ENCODE peak calls at places on chromosomes 11 and 22, in seven cellular contexts. I, V, Q, G, X, Z and O are unnamed samples.

GRCh38 chr11:19199766-19200165 is 2.0 kb downstream of the CSRP3 start:
- DNase-seq in I (no peak), V (no peak), Q (no peak), G (no peak), X (no peak), Z (no peak), O (no peak)

GRCh38 chr22:24969588-24970301 is 17.2 kb downstream of the KIAA1671 start:
- DNase-seq in I (peak; percentile 69), V (no peak), Q (no peak), G (no peak), X (no peak), Z (peak; percentile 77), O (peak; percentile 50)

GRCh38 chr11:131661137-131661536 is 290.7 kb downstream of the NTM start:
- DNase-seq in I (no peak), V (no peak), Q (no peak), G (no peak), X (no peak), Z (no peak), O (no peak)

GRCh38 chr11:11780843-11781242 is 60.9 kb upstream of the USP47 start:
- DNase-seq in I (no peak), V (no peak), Q (no peak), G (no peak), X (no peak), Z (no peak), O (no peak)

GRCh38 chr11:75142714-75143419 is 8.0 kb upstream of the SLCO2B1 start:
- DNase-seq in I (peak; percentile 35), V (no peak), Q (peak; percentile 98), G (peak; percentile 43), X (peak; percentile 85), Z (peak; percentile 88), O (peak; percentile 62)

GRCh38 chr11:116696381-116696941 is 76.3 kb downstream of the BUD13 start:
- DNase-seq in I (no peak), V (peak; percentile 29), Q (no peak), G (no peak), X (no peak), Z (no peak), O (no peak)

GRCh38 chr11:22163394-22163797 is 29.5 kb upstream of the ANO5 start:
- DNase-seq in I (no peak), V (no peak), Q (no peak), G (no peak), X (no peak), Z (peak; percentile 53), O (no peak)

GRCh38 chr11:61919841-61920631 is 2.7 kb upstream of the RAB3IL1 start:
- DNase-seq in I (peak; percentile 14), V (no peak), Q (no peak), G (no peak), X (peak; percentile 61), Z (no peak), O (peak; percentile 22)

GRCh38 chr11:23973244-23973643 is 523.6 kb upstream of the LUZP2 start:
- DNase-seq in I (no peak), V (no peak), Q (no peak), G (no peak), X (no peak), Z (no peak), O (no peak)

GRCh38 chr11:66069715-66070603 is at the start of gene PACS1:
- DNase-seq in I (peak; percentile 52), V (peak; percentile 84), Q (peak; percentile 86), G (peak; percentile 76), X (no peak), Z (peak; percentile 92), O (peak; percentile 54)

GRCh38 chr22:29722151-29722550 is 2.3 kb downstream of the CABP7 start:
- DNase-seq in I (no peak), V (no peak), Q (no peak), G (no peak), X (no peak), Z (no peak), O (no peak)

GRCh38 chr22:33389927-33390326 is 331.7 kb upstream of the SYN3 start:
- DNase-seq in I (no peak), V (no peak), Q (no peak), G (no peak), X (no peak), Z (no peak), O (no peak)

GRCh38 chr11:86035164-86035563 is 33.7 kb downstream of the PICALM start:
- DNase-seq in I (no peak), V (no peak), Q (no peak), G (no peak), X (no peak), Z (no peak), O (no peak)

GRCh38 chr11:95242990-95243590 is 12.1 kb upstream of the SESN3 start:
- DNase-seq in I (no peak), V (no peak), Q (no peak), G (no peak), X (no peak), Z (no peak), O (no peak)

GRCh38 chr11:704799-705645 is 1.0 kb upstream of the EPS8L2 start:
- DNase-seq in I (peak; percentile 65), V (no peak), Q (no peak), G (no peak), X (peak; percentile 78), Z (no peak), O (peak; percentile 87)

GRCh38 chr22:30159561-30160353 is 79.5 kb downstream of the HORMAD2 start:
- DNase-seq in I (no peak), V (no peak), Q (peak; percentile 36), G (no peak), X (no peak), Z (no peak), O (peak; percentile 22)

GRCh38 chr11:3982431-3982830 is 112.2 kb upstream of the RRM1 start:
- DNase-seq in I (no peak), V (no peak), Q (no peak), G (no peak), X (no peak), Z (no peak), O (no peak)

DNA sequence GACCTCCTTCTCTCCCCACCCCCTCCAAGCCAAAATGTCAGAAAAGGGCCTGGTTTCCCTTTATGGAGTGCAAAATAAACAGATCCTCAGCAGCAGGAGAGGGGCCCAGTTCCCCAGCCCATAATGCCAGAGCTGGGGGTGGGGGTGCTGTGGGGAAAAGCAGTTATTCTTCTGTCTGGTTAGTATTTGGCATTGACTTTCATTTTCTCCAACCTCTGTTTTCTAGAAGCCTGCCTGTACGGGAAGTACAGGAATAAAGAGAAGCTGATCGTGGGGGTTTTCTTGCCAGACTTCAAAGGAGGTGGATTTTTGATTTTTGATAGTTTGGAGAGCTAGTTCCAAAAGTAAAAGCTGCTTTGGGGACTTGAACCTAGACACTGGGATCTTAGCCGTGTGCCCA is 22.4 kb downstream of the FLI1 start:
- DNase-seq in I (no peak), V (no peak), Q (no peak), G (no peak), X (no peak), Z (no peak), O (no peak)
- H3K27ac ChIP-seq in I (peak overlapping the region; percentile 73), V (no peak overlapping the region), Q (no peak overlapping the region), G (no peak overlapping the region), X (no peak overlapping the region), Z (peak overlapping the region; percentile 55), O (peak overlapping the region; percentile 50)

DNA sequence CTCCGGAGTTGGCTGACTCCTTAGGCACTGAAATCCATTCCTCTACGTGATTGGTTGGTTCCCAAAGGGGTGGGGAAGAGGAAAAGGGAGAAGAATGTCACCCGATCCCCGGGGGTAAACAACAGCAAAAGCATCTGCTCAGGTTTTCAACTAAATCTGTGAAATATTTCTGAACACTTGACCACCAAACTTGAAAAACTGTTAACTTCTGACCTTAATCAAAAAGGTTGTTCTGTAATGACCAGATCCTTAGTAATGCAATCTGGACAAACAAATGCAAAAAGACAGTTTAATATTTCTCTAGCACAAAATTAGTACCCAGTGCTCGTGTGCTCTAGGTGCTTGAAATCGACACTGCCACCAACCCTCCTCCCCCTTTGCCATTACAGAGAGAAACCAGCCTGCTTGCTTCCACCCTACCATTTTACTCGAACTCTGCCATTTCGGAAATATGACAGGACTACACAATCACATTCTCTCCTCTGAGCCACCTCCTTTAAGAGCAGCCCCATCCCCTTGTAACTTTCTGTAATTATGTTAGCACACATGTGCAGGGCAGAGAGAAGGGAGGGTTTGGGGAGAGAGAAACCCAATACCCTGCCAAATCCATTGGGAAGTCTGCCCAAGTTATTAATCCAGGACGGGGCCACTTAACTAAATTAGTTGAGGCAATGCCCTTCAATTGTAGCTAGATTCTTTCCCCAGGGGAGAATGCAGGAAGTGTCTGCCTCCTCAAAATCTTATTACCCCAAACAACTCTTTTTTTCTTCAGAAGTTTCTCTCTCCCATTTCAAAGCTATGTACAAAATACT is 113.8 kb downstream of the RBFOX2 start:
- DNase-seq in I (peak; percentile 61), V (peak; percentile 94), Q (peak; percentile 98), G (no peak), X (peak; percentile 64), Z (peak; percentile 61), O (peak; percentile 93)
- H3K4me3 ChIP-seq in I (peak overlapping the region; percentile 69), V (peak overlapping the region; percentile 53), Q (peak overlapping the region; percentile 50), G (no peak overlapping the region), X (peak overlapping the region; percentile 21), Z (peak overlapping the region; percentile 58), O (no peak overlapping the region)

GRCh38 chr22:38707346-38707745 is 1.6 kb downstream of the GTPBP1 start:
- DNase-seq in I (no peak), V (no peak), Q (no peak), G (no peak), X (no peak), Z (no peak), O (peak; percentile 88)
- H3K27ac ChIP-seq in I (peak overlapping the region; percentile 99), V (no peak overlapping the region), Q (peak overlapping the region; percentile 97), G (no peak overlapping the region), X (peak overlapping the region; percentile 69), Z (no peak overlapping the region), O (peak overlapping the region; percentile 47)

DNA sequence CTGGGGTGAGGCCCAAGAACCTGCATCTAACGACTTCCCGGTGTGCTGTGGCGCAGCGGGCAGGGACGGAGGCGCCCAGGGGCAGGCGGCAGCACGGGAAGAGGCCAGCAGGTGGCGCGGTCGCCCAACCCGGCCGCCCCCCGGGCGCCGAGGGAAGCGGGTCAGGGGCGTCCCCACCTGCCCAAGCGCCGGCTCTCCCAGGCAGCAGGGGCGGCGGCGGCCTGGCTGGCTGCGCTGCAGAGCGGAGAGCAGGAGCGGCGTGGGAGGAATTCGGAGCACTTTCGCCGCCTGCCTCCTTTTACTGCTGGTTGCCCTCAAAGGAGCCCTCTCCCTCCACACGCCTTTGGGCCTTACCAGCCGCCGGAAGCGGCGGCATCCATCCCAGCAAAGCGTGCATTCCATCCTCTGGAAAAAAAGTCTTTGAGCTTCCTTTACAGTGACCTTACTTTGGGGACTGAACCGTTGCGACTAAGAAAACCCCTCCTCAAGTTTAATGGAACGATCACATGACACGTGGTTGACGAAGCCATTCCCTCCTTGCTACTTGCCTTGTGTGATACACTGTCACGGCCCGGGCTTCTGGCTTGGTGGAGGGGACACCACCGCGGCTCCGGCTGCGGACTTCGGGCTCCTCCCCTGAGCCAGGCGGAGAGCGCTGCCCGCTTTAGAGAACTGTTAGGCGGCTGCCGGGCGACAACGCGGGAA is 106.8 kb upstream of the CLMP start:
- DNase-seq in I (no peak), V (peak; percentile 94), Q (peak; percentile 79), G (peak; percentile 52), X (no peak), Z (peak; percentile 71), O (peak; percentile 54)
- H3K4me3 ChIP-seq in I (peak overlapping the region; percentile 59), V (peak overlapping the region; percentile 43), Q (peak overlapping the region; percentile 19), G (peak overlapping the region; percentile 55), X (peak overlapping the region; percentile 15), Z (peak overlapping the region; percentile 5), O (peak overlapping the region; percentile 47)